ENCODE peak calls at places on chromosomes 3 and 15, in eight cellular contexts. One of them, this sample, is unnamed.

GRCh38 chr3:114903213-114903612 is 243.9 kb downstream of the ZBTB20 start:
- DNase-seq in iPS DF 6.9: no peak
- DNase-seq in esophagus muscularis mucosa: no peak
- DNase-seq in heart left ventricle: no peak
- DNase-seq in SK-N-SH: no peak
- DNase-seq in dorsolateral prefrontal cortex: no peak
- DNase-seq in psoas muscle: no peak
- DNase-seq in adrenal gland: no peak
- DNase-seq in this sample: no peak

GRCh38 chr3:175266993-175267960 is 408.1 kb downstream of the NAALADL2 start:
- DNase-seq in heart left ventricle: no peak
- DNase-seq in SK-N-SH: no peak
- DNase-seq in psoas muscle: no peak
- DNase-seq in adrenal gland: no peak
- DNase-seq in esophagus muscularis mucosa: no peak
- DNase-seq in dorsolateral prefrontal cortex: no peak
- DNase-seq in iPS DF 6.9: no peak
- DNase-seq in this sample: no peak

GRCh38 chr15:64146885-64147681 is 4.4 kb upstream of the SNX22 start:
- DNase-seq in dorsolateral prefrontal cortex: no peak
- DNase-seq in psoas muscle: no peak
- DNase-seq in SK-N-SH: peak; percentile 94
- DNase-seq in esophagus muscularis mucosa: no peak
- DNase-seq in iPS DF 6.9: no peak
- DNase-seq in heart left ventricle: no peak
- DNase-seq in adrenal gland: peak; percentile 27
- DNase-seq in this sample: no peak

GRCh38 chr3:146160233-146160963 is 586 bp downstream of the PLOD2 start:
- DNase-seq in esophagus muscularis mucosa: peak; percentile 93
- DNase-seq in dorsolateral prefrontal cortex: peak; percentile 66
- DNase-seq in psoas muscle: peak; percentile 40
- DNase-seq in heart left ventricle: peak; percentile 73
- DNase-seq in SK-N-SH: peak; percentile 20
- DNase-seq in iPS DF 6.9: peak; percentile 67
- DNase-seq in adrenal gland: peak; percentile 74
- DNase-seq in this sample: peak; percentile 88

GRCh38 chr15:83323296-83323711 is 38.8 kb upstream of the BNC1 start:
- DNase-seq in SK-N-SH: peak; percentile 4
- DNase-seq in adrenal gland: no peak
- DNase-seq in psoas muscle: no peak
- DNase-seq in esophagus muscularis mucosa: peak; percentile 80
- DNase-seq in heart left ventricle: peak; percentile 13
- DNase-seq in iPS DF 6.9: no peak
- DNase-seq in dorsolateral prefrontal cortex: no peak
- DNase-seq in this sample: no peak

GRCh38 chr3:142966808-142967207 is 3.3 kb upstream of the PAQR9 start:
- DNase-seq in iPS DF 6.9: no peak
- DNase-seq in heart left ventricle: no peak
- DNase-seq in SK-N-SH: no peak
- DNase-seq in esophagus muscularis mucosa: no peak
- DNase-seq in dorsolateral prefrontal cortex: no peak
- DNase-seq in psoas muscle: no peak
- DNase-seq in adrenal gland: no peak
- DNase-seq in this sample: no peak

GRCh38 chr3:125351814-125352456 is 23.2 kb downstream of the ZNF148 start:
- DNase-seq in SK-N-SH: no peak
- DNase-seq in esophagus muscularis mucosa: no peak
- DNase-seq in dorsolateral prefrontal cortex: no peak
- DNase-seq in adrenal gland: no peak
- DNase-seq in psoas muscle: no peak
- DNase-seq in iPS DF 6.9: no peak
- DNase-seq in heart left ventricle: no peak
- DNase-seq in this sample: no peak

GRCh38 chr15:88769161-88769971 is 33.9 kb upstream of the ACAN start:
- DNase-seq in heart left ventricle: no peak
- DNase-seq in iPS DF 6.9: no peak
- DNase-seq in esophagus muscularis mucosa: peak; percentile 60
- DNase-seq in adrenal gland: no peak
- DNase-seq in SK-N-SH: peak; percentile 44
- DNase-seq in dorsolateral prefrontal cortex: peak; percentile 34
- DNase-seq in psoas muscle: no peak
- DNase-seq in this sample: no peak

GRCh38 chr3:70111381-70111780 is 111.8 kb downstream of the SAMMSON start:
- DNase-seq in esophagus muscularis mucosa: no peak
- DNase-seq in dorsolateral prefrontal cortex: no peak
- DNase-seq in adrenal gland: no peak
- DNase-seq in heart left ventricle: no peak
- DNase-seq in psoas muscle: no peak
- DNase-seq in SK-N-SH: no peak
- DNase-seq in iPS DF 6.9: no peak
- DNase-seq in this sample: no peak

GRCh38 chr15:78368671-78369070 is 28.5 kb downstream of the CRABP1 start:
- DNase-seq in iPS DF 6.9: no peak
- DNase-seq in dorsolateral prefrontal cortex: no peak
- DNase-seq in psoas muscle: no peak
- DNase-seq in SK-N-SH: no peak
- DNase-seq in esophagus muscularis mucosa: no peak
- DNase-seq in heart left ventricle: no peak
- DNase-seq in adrenal gland: no peak
- DNase-seq in this sample: no peak

GRCh38 chr15:96362759-96363678 is 32.5 kb downstream of the NR2F2 start:
- DNase-seq in heart left ventricle: no peak
- DNase-seq in dorsolateral prefrontal cortex: no peak
- DNase-seq in SK-N-SH: peak; percentile 27
- DNase-seq in adrenal gland: no peak
- DNase-seq in esophagus muscularis mucosa: no peak
- DNase-seq in iPS DF 6.9: no peak
- DNase-seq in psoas muscle: no peak
- DNase-seq in this sample: no peak

GRCh38 chr3:49387721-49388120 is 24.1 kb downstream of the RHOA start:
- DNase-seq in iPS DF 6.9: no peak
- DNase-seq in SK-N-SH: no peak
- DNase-seq in dorsolateral prefrontal cortex: no peak
- DNase-seq in adrenal gland: no peak
- DNase-seq in heart left ventricle: no peak
- DNase-seq in psoas muscle: no peak
- DNase-seq in esophagus muscularis mucosa: no peak
- DNase-seq in this sample: no peak

GRCh38 chr3:157460253-157460652 is 23.6 kb downstream of the PTX3 start:
- DNase-seq in SK-N-SH: no peak
- DNase-seq in psoas muscle: no peak
- DNase-seq in dorsolateral prefrontal cortex: no peak
- DNase-seq in heart left ventricle: no peak
- DNase-seq in esophagus muscularis mucosa: no peak
- DNase-seq in adrenal gland: no peak
- DNase-seq in iPS DF 6.9: no peak
- DNase-seq in this sample: no peak

GRCh38 chr15:96264801-96265515 is 65.5 kb upstream of the NR2F2 start:
- DNase-seq in esophagus muscularis mucosa: peak; percentile 70
- DNase-seq in SK-N-SH: no peak
- DNase-seq in adrenal gland: no peak
- DNase-seq in psoas muscle: no peak
- DNase-seq in dorsolateral prefrontal cortex: no peak
- DNase-seq in heart left ventricle: no peak
- DNase-seq in iPS DF 6.9: no peak
- DNase-seq in this sample: peak; percentile 15

GRCh38 chr3:104879919-104880318 is 486.8 kb upstream of the ALCAM start:
- DNase-seq in psoas muscle: no peak
- DNase-seq in esophagus muscularis mucosa: no peak
- DNase-seq in SK-N-SH: no peak
- DNase-seq in adrenal gland: peak; percentile 34
- DNase-seq in heart left ventricle: peak; percentile 11
- DNase-seq in dorsolateral prefrontal cortex: no peak
- DNase-seq in iPS DF 6.9: no peak
- DNase-seq in this sample: no peak

GRCh38 chr3:159185443-159186050 is 383.7 kb downstream of the MFSD1 start:
- DNase-seq in esophagus muscularis mucosa: no peak
- DNase-seq in adrenal gland: no peak
- DNase-seq in psoas muscle: no peak
- DNase-seq in iPS DF 6.9: no peak
- DNase-seq in dorsolateral prefrontal cortex: no peak
- DNase-seq in heart left ventricle: no peak
- DNase-seq in SK-N-SH: no peak
- DNase-seq in this sample: no peak

DNA sequence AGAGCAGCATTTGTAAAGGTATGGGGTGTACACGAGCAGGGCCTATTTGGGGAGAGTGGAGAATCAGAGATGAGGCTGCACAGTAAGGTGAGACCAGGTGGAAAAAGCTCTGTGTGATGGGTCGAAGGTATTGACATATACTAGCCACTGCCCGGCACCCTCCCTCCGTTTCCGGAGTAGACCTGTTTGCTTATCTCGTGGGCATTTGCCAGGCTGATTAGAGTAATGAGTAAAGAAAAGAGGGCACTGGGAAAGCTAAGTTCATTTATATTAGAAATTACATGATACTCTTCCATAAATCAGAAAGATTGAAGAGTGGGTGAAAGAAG is 46.2 kb upstream of the ATG7 start:
- DNase-seq in SK-N-SH: no peak
- DNase-seq in adrenal gland: no peak
- DNase-seq in dorsolateral prefrontal cortex: no peak
- DNase-seq in heart left ventricle: no peak
- DNase-seq in psoas muscle: no peak
- DNase-seq in esophagus muscularis mucosa: no peak
- DNase-seq in iPS DF 6.9: no peak
- DNase-seq in this sample: no peak
- H3K27me3 ChIP-seq in SK-N-SH: no peaks in the 10 kb centered on the region
- H3K27me3 ChIP-seq in adrenal gland: no peaks in the 10 kb centered on the region
- H3K27me3 ChIP-seq in dorsolateral prefrontal cortex: no peaks in the 10 kb centered on the region
- H3K27me3 ChIP-seq in heart left ventricle: no peaks in the 10 kb centered on the region
- H3K27me3 ChIP-seq in psoas muscle: no peaks in the 10 kb centered on the region
- H3K27me3 ChIP-seq in esophagus muscularis mucosa: no peaks in the 10 kb centered on the region
- H3K27me3 ChIP-seq in iPS DF 6.9: no peaks in the 10 kb centered on the region
- H3K27me3 ChIP-seq in this sample: no peaks in the 10 kb centered on the region

GRCh38 chr3:72887723-72888545 is at the start of gene GXYLT2:
- DNase-seq in psoas muscle: peak; percentile 53
- DNase-seq in esophagus muscularis mucosa: no peak
- DNase-seq in iPS DF 6.9: peak; percentile 29
- DNase-seq in adrenal gland: peak; percentile 76
- DNase-seq in SK-N-SH: peak; percentile 89
- DNase-seq in heart left ventricle: peak; percentile 70
- DNase-seq in dorsolateral prefrontal cortex: peak; percentile 80
- DNase-seq in this sample: peak; percentile 80

GRCh38 chr3:72891053-72891855 is 3.4 kb downstream of the GXYLT2 start:
- DNase-seq in psoas muscle: peak; percentile 52
- DNase-seq in iPS DF 6.9: no peak
- DNase-seq in heart left ventricle: peak; percentile 59
- DNase-seq in esophagus muscularis mucosa: no peak
- DNase-seq in dorsolateral prefrontal cortex: no peak
- DNase-seq in adrenal gland: peak; percentile 45
- DNase-seq in SK-N-SH: peak; percentile 63
- DNase-seq in this sample: peak; percentile 46

GRCh38 chr3:72890166-72890925 is 2.5 kb downstream of the GXYLT2 start:
- DNase-seq in SK-N-SH: no peak
- DNase-seq in psoas muscle: no peak
- DNase-seq in heart left ventricle: no peak
- DNase-seq in dorsolateral prefrontal cortex: no peak
- DNase-seq in esophagus muscularis mucosa: no peak
- DNase-seq in iPS DF 6.9: no peak
- DNase-seq in adrenal gland: no peak
- DNase-seq in this sample: no peak

GRCh38 chr3:72888546-72889309 is 882 bp downstream of the GXYLT2 start:
- DNase-seq in SK-N-SH: no peak
- DNase-seq in iPS DF 6.9: no peak
- DNase-seq in heart left ventricle: no peak
- DNase-seq in dorsolateral prefrontal cortex: no peak
- DNase-seq in esophagus muscularis mucosa: no peak
- DNase-seq in psoas muscle: no peak
- DNase-seq in adrenal gland: peak; percentile 49
- DNase-seq in this sample: peak; percentile 22

DNA sequence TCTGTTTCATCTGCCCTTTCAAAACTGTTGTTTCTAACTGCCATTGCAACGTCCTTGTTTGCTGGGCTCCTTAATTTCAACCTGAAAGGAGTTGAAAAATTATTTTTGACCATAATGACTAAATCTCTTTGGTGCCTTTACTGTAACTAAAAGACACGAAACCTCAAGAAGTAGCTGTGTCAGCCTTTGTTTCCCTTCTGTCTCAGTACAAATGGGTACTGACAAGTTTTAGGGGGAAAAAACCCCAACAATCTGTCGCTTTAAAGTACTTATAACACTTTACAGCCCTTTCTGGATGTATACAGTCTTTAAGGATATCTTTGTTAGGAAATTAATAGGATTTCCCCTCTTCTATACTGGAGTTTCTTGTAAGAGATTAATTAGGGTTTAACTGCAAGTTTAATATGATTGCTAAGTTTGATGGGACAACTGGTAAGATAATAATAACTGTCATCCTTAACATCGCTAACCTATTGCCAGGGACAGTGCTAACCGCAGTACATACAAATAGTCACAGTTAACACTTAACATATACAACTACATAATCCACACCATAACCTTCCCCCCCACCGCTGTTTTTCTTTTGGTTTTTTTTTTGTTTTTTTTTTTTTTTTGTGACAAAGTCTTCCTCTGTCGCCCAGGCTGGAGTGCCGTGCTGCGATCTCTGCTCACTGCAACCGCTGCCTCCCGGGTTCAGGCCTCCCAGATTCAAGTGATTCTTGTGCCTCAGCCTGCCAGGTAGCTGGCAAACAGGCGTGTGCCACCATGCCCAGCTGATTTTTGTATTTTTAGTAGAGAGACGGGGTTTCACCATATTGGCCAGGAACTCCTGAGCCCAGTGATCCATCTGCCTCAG is 1.7 kb downstream of the GXYLT2 start:
- DNase-seq in iPS DF 6.9: no peak
- DNase-seq in adrenal gland: no peak
- DNase-seq in heart left ventricle: no peak
- DNase-seq in dorsolateral prefrontal cortex: no peak
- DNase-seq in SK-N-SH: no peak
- DNase-seq in esophagus muscularis mucosa: no peak
- DNase-seq in psoas muscle: no peak
- DNase-seq in this sample: no peak
- H3K27me3 ChIP-seq in iPS DF 6.9: peaks cover 3% of the 10 kb centered on the region
- H3K27me3 ChIP-seq in adrenal gland: no peaks in the 10 kb centered on the region
- H3K27me3 ChIP-seq in heart left ventricle: no peaks in the 10 kb centered on the region
- H3K27me3 ChIP-seq in dorsolateral prefrontal cortex: no peaks in the 10 kb centered on the region
- H3K27me3 ChIP-seq in SK-N-SH: no peaks in the 10 kb centered on the region
- H3K27me3 ChIP-seq in esophagus muscularis mucosa: no peaks in the 10 kb centered on the region
- H3K27me3 ChIP-seq in psoas muscle: no peaks in the 10 kb centered on the region
- H3K27me3 ChIP-seq in this sample: no peaks in the 10 kb centered on the region

DNA sequence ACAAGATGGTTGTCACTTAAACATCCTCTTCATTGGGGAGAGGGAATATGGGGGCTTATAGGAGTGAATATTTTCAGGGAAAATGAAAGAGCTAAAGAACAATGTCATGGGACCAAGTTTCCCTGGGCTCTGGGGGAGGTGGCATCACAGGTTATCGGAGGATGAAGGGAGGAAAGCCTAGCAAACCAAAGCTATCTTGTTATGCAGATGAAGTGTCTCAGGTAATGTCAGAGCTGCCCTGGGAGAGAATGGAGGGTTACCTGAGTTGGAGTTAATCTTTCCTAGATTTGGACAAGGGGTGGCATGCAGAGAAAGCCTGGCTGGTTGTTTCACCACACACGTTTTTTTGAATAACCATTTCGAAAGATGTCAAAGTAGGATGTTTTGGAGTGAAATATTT is 308.1 kb upstream of the ATP10A start:
- DNase-seq in heart left ventricle: no peak
- DNase-seq in SK-N-SH: no peak
- DNase-seq in adrenal gland: no peak
- DNase-seq in dorsolateral prefrontal cortex: no peak
- DNase-seq in esophagus muscularis mucosa: no peak
- DNase-seq in psoas muscle: no peak
- DNase-seq in iPS DF 6.9: no peak
- DNase-seq in this sample: no peak
- H3K27me3 ChIP-seq in heart left ventricle: no peaks in the 10 kb centered on the region
- H3K27me3 ChIP-seq in SK-N-SH: no peaks in the 10 kb centered on the region
- H3K27me3 ChIP-seq in adrenal gland: no peaks in the 10 kb centered on the region
- H3K27me3 ChIP-seq in dorsolateral prefrontal cortex: no peaks in the 10 kb centered on the region
- H3K27me3 ChIP-seq in esophagus muscularis mucosa: no peaks in the 10 kb centered on the region
- H3K27me3 ChIP-seq in psoas muscle: no peaks in the 10 kb centered on the region
- H3K27me3 ChIP-seq in iPS DF 6.9: no peaks in the 10 kb centered on the region
- H3K27me3 ChIP-seq in this sample: no peaks in the 10 kb centered on the region

GRCh38 chr3:193439423-193439822 is 60.9 kb upstream of the ATP13A5 start:
- DNase-seq in psoas muscle: no peak
- DNase-seq in dorsolateral prefrontal cortex: no peak
- DNase-seq in esophagus muscularis mucosa: no peak
- DNase-seq in SK-N-SH: no peak
- DNase-seq in iPS DF 6.9: no peak
- DNase-seq in heart left ventricle: no peak
- DNase-seq in adrenal gland: no peak
- DNase-seq in this sample: no peak
- H3K27me3 ChIP-seq in psoas muscle: no peaks in the 10 kb centered on the region
- H3K27me3 ChIP-seq in dorsolateral prefrontal cortex: no peaks in the 10 kb centered on the region
- H3K27me3 ChIP-seq in esophagus muscularis mucosa: no peaks in the 10 kb centered on the region
- H3K27me3 ChIP-seq in SK-N-SH: no peaks in the 10 kb centered on the region
- H3K27me3 ChIP-seq in iPS DF 6.9: no peaks in the 10 kb centered on the region
- H3K27me3 ChIP-seq in heart left ventricle: no peaks in the 10 kb centered on the region
- H3K27me3 ChIP-seq in adrenal gland: no peaks in the 10 kb centered on the region
- H3K27me3 ChIP-seq in this sample: no peaks in the 10 kb centered on the region